ENCODE peak calls at places on chromosomes 6 and 20, in seven cellular contexts. Y is vagina, K is spleen, P is sigmoid colon, N is breast epithelium, W is H1, L is HCT116. Z is an unnamed sample.
A peak's percentile ranks its signal among the peaks of the same experiment; 100 is the strongest.

GRCh38 chr6:38588631-38589366 is 50.9 kb downstream of the BTBD9 start:
- DNase-seq in Y (no peak), K (no peak), P (no peak), N (no peak), W (no peak), L (no peak), Z (no peak)

GRCh38 chr6:15499125-15499524 is 163.7 kb downstream of the DTNBP1 start:
- DNase-seq in Y (no peak), K (no peak), P (no peak), N (no peak), W (no peak), L (no peak), Z (peak; percentile 65)

GRCh38 chr6:142223938-142224337 is 76.9 kb downstream of the VTA1 start:
- DNase-seq in Y (no peak), K (no peak), P (no peak), N (no peak), W (no peak), L (no peak), Z (no peak)

GRCh38 chr20:56393133-56393472 is 658 bp downstream of the CSTF1 start:
- DNase-seq in Y (no peak), K (no peak), P (no peak), N (no peak), W (no peak), L (no peak), Z (no peak)

GRCh38 chr6:56370127-56370540 is 122.8 kb upstream of the COL21A1 start:
- DNase-seq in Y (no peak), K (no peak), P (peak; percentile 93), N (peak; percentile 70), W (no peak), L (peak; percentile 76), Z (peak; percentile 86)

GRCh38 chr6:96898241-96898851 is 655 bp upstream of the NDUFAF4 start:
- DNase-seq in Y (no peak), K (no peak), P (no peak), N (no peak), W (no peak), L (no peak), Z (no peak)

GRCh38 chr6:83183082-83183828 is 9.8 kb downstream of the PGM3 start:
- DNase-seq in Y (no peak), K (no peak), P (no peak), N (no peak), W (no peak), L (no peak), Z (no peak)

GRCh38 chr6:113994934-113995342 is 24.0 kb upstream of the HDAC2 start:
- DNase-seq in Y (no peak), K (no peak), P (no peak), N (no peak), W (no peak), L (peak; percentile 88), Z (no peak)

GRCh38 chr6:154951400-154952200 is 43.5 kb upstream of the TIAM2 start:
- DNase-seq in Y (no peak), K (no peak), P (no peak), N (no peak), W (no peak), L (no peak), Z (no peak)

GRCh38 chr6:39847216-39847615 is 55.0 kb downstream of the DAAM2 start:
- DNase-seq in Y (no peak), K (no peak), P (peak; percentile 75), N (no peak), W (no peak), L (no peak), Z (no peak)

GRCh38 chr20:48064929-48065328 is 279.6 kb upstream of the SULF2 start:
- DNase-seq in Y (no peak), K (no peak), P (no peak), N (no peak), W (no peak), L (no peak), Z (no peak)

GRCh38 chr6:41605649-41606048 is 32.6 kb upstream of the MDFI start:
- DNase-seq in Y (no peak), K (no peak), P (no peak), N (no peak), W (no peak), L (no peak), Z (no peak)

GRCh38 chr6:9502991-9503761 is 911.7 kb downstream of the TFAP2A start:
- DNase-seq in Y (no peak), K (no peak), P (no peak), N (no peak), W (no peak), L (no peak), Z (no peak)

GRCh38 chr20:1457992-1458391 is 8.7 kb downstream of the NSFL1C start:
- DNase-seq in Y (no peak), K (no peak), P (no peak), N (no peak), W (no peak), L (no peak), Z (no peak)

GRCh38 chr20:24965065-24965919 is 16.2 kb downstream of the CST7 start:
- DNase-seq in Y (peak; percentile 56), K (peak; percentile 75), P (peak; percentile 57), N (no peak), W (no peak), L (no peak), Z (peak; percentile 50)

GRCh38 chr20:18132663-18133062 is 5.0 kb upstream of the KAT14 start:
- DNase-seq in Y (no peak), K (no peak), P (no peak), N (no peak), W (no peak), L (no peak), Z (no peak)

GRCh38 chr20:25071722-25072121 is 10.2 kb downstream of the VSX1 start:
- DNase-seq in Y (peak; percentile 64), K (peak; percentile 20), P (no peak), N (no peak), W (no peak), L (no peak), Z (no peak)

GRCh38 chr6:127342296-127342945 is 988 bp downstream of the ECHDC1 start:
- DNase-seq in Y (no peak), K (no peak), P (no peak), N (no peak), W (no peak), L (no peak), Z (no peak)

GRCh38 chr6:40720375-40720748 is 133.2 kb upstream of the LRFN2 start:
- DNase-seq in Y (no peak), K (no peak), P (no peak), N (no peak), W (no peak), L (no peak), Z (no peak)

DNA sequence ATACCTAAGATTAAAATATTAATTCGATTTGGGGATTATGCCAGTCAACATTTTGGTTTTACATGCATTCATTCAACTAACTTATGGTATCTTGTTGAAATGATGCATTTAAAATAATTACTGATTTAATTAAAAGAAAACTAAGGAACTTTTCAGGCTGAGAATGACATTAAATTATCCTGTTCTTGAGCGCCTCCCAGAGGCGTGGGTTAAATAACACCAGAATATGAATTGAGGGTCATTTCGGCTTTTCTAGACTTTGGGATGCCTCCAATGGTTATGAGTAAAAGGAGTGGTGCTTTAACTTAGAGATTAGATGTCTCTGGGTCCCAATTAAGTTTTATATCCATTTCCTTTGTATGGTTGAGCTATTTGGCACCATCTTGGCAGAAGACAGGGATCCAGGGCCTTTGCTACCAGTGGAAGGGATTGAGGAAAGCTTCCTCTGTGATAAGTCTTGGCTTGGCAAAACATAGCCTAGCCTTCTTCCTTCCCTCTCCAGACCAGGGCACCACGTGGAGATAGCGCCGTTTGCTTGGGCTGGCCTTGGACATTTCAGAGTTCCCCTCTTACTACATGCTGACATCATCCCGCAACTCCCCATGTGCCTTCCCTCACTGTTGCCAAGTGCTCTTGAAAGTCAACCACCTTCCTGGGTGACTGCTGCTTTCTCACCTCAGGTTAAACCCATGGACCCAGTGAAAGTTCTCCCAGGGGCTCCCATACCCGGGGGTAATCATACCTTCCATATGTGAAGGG is 28.7 kb downstream of the GNAS start:
- DNase-seq in Y (peak; percentile 70), K (no peak), P (no peak), N (no peak), W (no peak), L (no peak), Z (no peak)
- TF ChIP-seq CTCF in Y (no peak), K (no peak), P (no peak), N (no peak), W (no peak), L (peak; percentile 21), Z (no peak)

DNA sequence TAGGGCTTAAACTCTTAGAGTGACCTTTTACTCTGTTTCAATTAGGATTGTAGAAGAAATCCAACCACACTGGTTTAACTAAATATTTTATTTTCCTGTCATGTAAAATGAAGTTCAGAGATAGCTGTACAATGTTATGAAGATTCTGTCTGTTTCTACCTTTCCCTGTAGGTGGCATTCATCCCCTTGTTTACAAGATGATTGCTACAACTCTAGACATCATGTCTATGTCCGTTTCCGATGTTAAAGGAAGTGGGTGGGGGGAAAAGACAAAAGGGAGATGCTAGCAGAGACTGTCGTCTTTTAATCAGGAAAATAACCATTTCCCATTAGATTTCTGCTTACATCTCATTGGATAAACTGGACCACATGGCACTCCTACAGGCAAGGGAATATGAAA is 30.9 kb upstream of the RIMS1 start:
- DNase-seq in Y (no peak), K (no peak), P (no peak), N (no peak), W (no peak), L (no peak), Z (no peak)
- TF ChIP-seq POLR2AphosphoS5 in Y (no peak), K (no peak), P (no peak), N (no peak), W (no peak), L (no peak), Z (no peak)

DNA sequence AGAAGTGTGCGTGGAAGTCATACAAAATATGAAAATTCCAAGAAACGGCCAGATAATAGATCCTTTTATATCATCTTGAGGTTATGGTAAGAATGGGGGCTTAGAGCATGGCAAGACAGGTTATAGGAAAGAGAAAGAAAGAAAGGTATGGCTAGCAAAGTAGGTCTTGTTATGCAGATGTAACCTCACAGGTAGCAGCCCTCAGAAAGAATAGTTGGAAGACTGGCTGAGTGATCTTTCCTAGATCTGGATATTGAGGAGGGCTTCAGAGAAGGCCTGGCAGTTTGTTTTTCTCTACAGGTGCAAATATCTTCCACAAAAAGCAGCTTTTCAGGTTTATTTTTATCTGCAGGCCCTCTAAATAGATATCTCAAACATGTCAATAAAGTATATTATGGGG is 679.5 kb downstream of the KHDRBS2 start:
- DNase-seq in Y (no peak), K (no peak), P (no peak), N (no peak), W (peak; percentile 2), L (no peak), Z (no peak)
- H3K4me3 ChIP-seq in Y (no peak overlapping the region), K (no peak overlapping the region), P (no peak overlapping the region), N (no peak overlapping the region), W (no peak overlapping the region), L (no peak overlapping the region), Z (no peak overlapping the region)

DNA sequence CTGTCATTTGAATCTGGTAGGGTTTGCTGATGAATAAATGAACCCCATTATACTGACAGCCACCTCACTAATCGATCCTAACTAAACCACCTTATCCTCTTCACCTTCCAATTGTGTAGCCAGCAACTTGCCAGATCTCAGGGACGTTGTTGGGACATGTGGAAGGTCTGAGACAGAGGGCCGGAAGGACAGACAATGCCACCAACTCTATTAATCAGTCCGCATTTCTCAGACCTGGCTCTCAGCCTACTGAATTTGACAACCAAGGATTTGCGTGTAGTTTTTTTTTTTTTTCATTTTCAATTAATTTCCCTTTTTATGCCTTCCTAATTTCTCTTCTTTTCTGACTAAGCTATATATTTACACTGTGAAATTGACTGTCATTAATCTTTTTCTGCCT is 122.5 kb downstream of the CARMIL1 start:
- DNase-seq in Y (no peak), K (no peak), P (no peak), N (no peak), W (no peak), L (no peak), Z (no peak)
- TF ChIP-seq CTCF in Y (no peak), K (no peak), P (no peak), N (no peak), W (no peak), L (no peak), Z (no peak)